ENCODE peak calls at places on chromosomes 2 and 18, in four cellular contexts. P, N, O and M are unnamed samples.
A peak's percentile ranks its signal among the peaks of the same experiment; 100 is the strongest.

GRCh38 chr2:64654993-64655666 is 1.4 kb upstream of the SERTAD2 start:
- DNase-seq in O (peak; percentile 42), N (no peak), P (no peak), M (no peak)

GRCh38 chr2:193894090-193894489 is 1699.4 kb upstream of the TMEFF2 start:
- DNase-seq in N (no peak), O (no peak), P (no peak), M (no peak)

GRCh38 chr18:14747513-14748474 is at the start of gene ANKRD30B:
- DNase-seq in P (no peak), N (no peak), O (peak; percentile 2), M (no peak)

GRCh38 chr2:119647440-119648169 is 31.4 kb upstream of the TMEM177 start:
- DNase-seq in P (no peak), O (no peak), N (no peak), M (no peak)

GRCh38 chr2:239025951-239026461 is 178.1 kb downstream of the TWIST2 start:
- DNase-seq in O (peak; percentile 52), N (no peak), P (no peak), M (no peak)

GRCh38 chr2:127829845-127830246 is 18.9 kb upstream of the WDR33 start:
- DNase-seq in N (no peak), O (no peak), P (no peak), M (no peak)

GRCh38 chr2:26523750-26524149 is 45.8 kb upstream of the OTOF start:
- DNase-seq in P (no peak), N (no peak), O (no peak), M (no peak)

GRCh38 chr2:30229596-30229995 is 1.7 kb upstream of the LBH start:
- DNase-seq in N (no peak), P (no peak), O (no peak), M (no peak)

GRCh38 chr2:111024496-111024895 is 96.2 kb upstream of the BCL2L11 start:
- DNase-seq in N (no peak), O (no peak), P (no peak), M (no peak)

GRCh38 chr2:239181601-239182471 is 219.0 kb downstream of the HDAC4 start:
- DNase-seq in P (no peak), N (no peak), O (no peak), M (peak; percentile 48)

GRCh38 chr2:150686391-150686790 is 198.9 kb upstream of the RND3 start:
- DNase-seq in N (no peak), P (no peak), O (no peak), M (no peak)

GRCh38 chr2:111049792-111050640 is 70.7 kb upstream of the BCL2L11 start:
- DNase-seq in N (no peak), O (no peak), P (peak; percentile 44), M (no peak)

GRCh38 chr2:86790828-86791561 is at the start of gene CD8A:
- DNase-seq in N (no peak), O (peak; percentile 54), P (no peak), M (peak; percentile 20)

GRCh38 chr2:206115026-206115578 is 29.1 kb upstream of the INO80D start:
- DNase-seq in N (no peak), O (no peak), P (no peak), M (no peak)

GRCh38 chr2:234974501-234975385 is 22.9 kb downstream of the SH3BP4 start:
- DNase-seq in N (peak; percentile 82), P (no peak), O (peak; percentile 71), M (no peak)

GRCh38 chr2:189096769-189097447 is 82.7 kb downstream of the COL5A2 start:
- DNase-seq in O (peak; percentile 55), N (peak; percentile 73), P (no peak), M (no peak)

GRCh38 chr2:46187112-46187618 is 110.0 kb upstream of the EPAS1 start:
- DNase-seq in N (peak; percentile 88), P (peak; percentile 68), O (peak; percentile 83), M (no peak)

GRCh38 chr18:74148543-74149070 is 284 bp downstream of the TIMM21 start:
- DNase-seq in P (no peak), N (no peak), O (no peak), M (no peak)

GRCh38 chr2:3450385-3451031 is 68.8 kb downstream of the ADI1 start:
- DNase-seq in O (no peak), N (no peak), P (peak; percentile 56), M (no peak)

GRCh38 chr18:54947115-54947514 is 12.1 kb downstream of the CCDC68 start:
- DNase-seq in O (no peak), N (no peak), P (no peak), M (no peak)

GRCh38 chr2:54969295-54969939 is 80.8 kb downstream of the RTN4 start:
- DNase-seq in P (no peak), O (no peak), N (no peak), M (no peak)

GRCh38 chr2:227772932-227773331 is 27.2 kb downstream of the SCYGR8 start:
- DNase-seq in P (no peak), N (no peak), O (no peak), M (no peak)

GRCh38 chr2:121246704-121247255 is 38.2 kb downstream of the TFCP2L1 start:
- DNase-seq in P (no peak), O (no peak), N (no peak), M (no peak)

GRCh38 chr2:237877576-237878307 is 18.3 kb downstream of the RAMP1 start:
- DNase-seq in O (no peak), N (no peak), P (no peak), M (no peak)

GRCh38 chr2:231463698-231464575 is at the start of gene NCL:
- DNase-seq in O (peak; percentile 89), N (peak; percentile 88), P (no peak), M (peak; percentile 87)

GRCh38 chr2:119730598-119731278 is 29.0 kb upstream of the PTPN4 start:
- DNase-seq in P (no peak), O (no peak), N (no peak), M (no peak)

GRCh38 chr2:121089005-121089510 is 195.9 kb downstream of the TFCP2L1 start:
- DNase-seq in O (no peak), P (no peak), N (no peak), M (no peak)

GRCh38 chr2:237980751-237981150 is 13.9 kb downstream of the UBE2F start:
- DNase-seq in P (no peak), O (no peak), N (no peak), M (no peak)

GRCh38 chr18:31206787-31207381 is 44.2 kb upstream of the DSC1 start:
- DNase-seq in O (no peak), P (peak; percentile 64), N (no peak), M (peak; percentile 69)

GRCh38 chr2:62765619-62766376 is 60.3 kb downstream of the EHBP1 start:
- DNase-seq in P (no peak), N (no peak), O (no peak), M (no peak)

GRCh38 chr2:27920148-27920885 is 29.8 kb downstream of the BABAM2 start:
- DNase-seq in P (no peak), O (no peak), N (no peak), M (no peak)

GRCh38 chr2:159126653-159127052 is 158.2 kb downstream of the TANC1 start:
- DNase-seq in O (peak; percentile 74), P (no peak), N (peak; percentile 95), M (no peak)

GRCh38 chr18:9094307-9095226 is 7.9 kb upstream of the NDUFV2 start:
- DNase-seq in N (no peak), P (no peak), O (peak; percentile 29), M (no peak)